ENCODE peak calls at places on chromosomes 11 and 22, in five cellular contexts. One of them, this sample, is unnamed.

GRCh38 chr11:107722671-107723070 is 10.8 kb upstream of the SLN start:
- DNase-seq in GM12878: no peak
- DNase-seq in SK-N-SH: no peak
- DNase-seq in GM12891: no peak
- DNase-seq in H1: no peak
- DNase-seq in this sample: no peak

GRCh38 chr11:131094828-131095227 is 178.5 kb upstream of the SNX19 start:
- DNase-seq in GM12878: no peak
- DNase-seq in SK-N-SH: no peak
- DNase-seq in GM12891: no peak
- DNase-seq in H1: no peak
- DNase-seq in this sample: no peak

GRCh38 chr11:94145431-94145830 is 16.8 kb downstream of the PANX1 start:
- DNase-seq in H1: no peak
- DNase-seq in SK-N-SH: no peak
- DNase-seq in GM12891: no peak
- DNase-seq in GM12878: no peak
- DNase-seq in this sample: no peak

GRCh38 chr11:111320728-111321568 is 22.6 kb downstream of the POU2AF3 start:
- DNase-seq in SK-N-SH: no peak
- DNase-seq in GM12878: no peak
- DNase-seq in H1: no peak
- DNase-seq in GM12891: no peak
- DNase-seq in this sample: no peak

GRCh38 chr22:26559961-26560575 is 29.9 kb downstream of the TPST2 start:
- DNase-seq in H1: no peak
- DNase-seq in GM12891: no peak
- DNase-seq in SK-N-SH: no peak
- DNase-seq in GM12878: no peak
- DNase-seq in this sample: no peak

GRCh38 chr22:49351761-49352221 is 475.9 kb downstream of the BRD1 start:
- DNase-seq in GM12891: no peak
- DNase-seq in SK-N-SH: peak; percentile 8
- DNase-seq in GM12878: no peak
- DNase-seq in H1: no peak
- DNase-seq in this sample: no peak

GRCh38 chr11:110991621-110992355 is 253.7 kb upstream of the POU2AF2 start:
- DNase-seq in GM12878: no peak
- DNase-seq in SK-N-SH: no peak
- DNase-seq in GM12891: no peak
- DNase-seq in H1: no peak
- DNase-seq in this sample: no peak

GRCh38 chr11:119144825-119145476 is 3.9 kb upstream of the ABCG4 start:
- DNase-seq in SK-N-SH: peak; percentile 93
- DNase-seq in GM12878: no peak
- DNase-seq in H1: no peak
- DNase-seq in GM12891: peak; percentile 66
- DNase-seq in this sample: peak; percentile 71

GRCh38 chr11:108117746-108118371 is 3.5 kb upstream of the ACAT1 start:
- DNase-seq in GM12891: no peak
- DNase-seq in H1: no peak
- DNase-seq in GM12878: no peak
- DNase-seq in SK-N-SH: peak; percentile 44
- DNase-seq in this sample: no peak

GRCh38 chr11:68020575-68020974 is 9.9 kb upstream of the NDUFS8 start:
- DNase-seq in GM12878: no peak
- DNase-seq in H1: no peak
- DNase-seq in GM12891: no peak
- DNase-seq in SK-N-SH: peak; percentile 82
- DNase-seq in this sample: no peak

GRCh38 chr22:40263191-40263590 is 83.1 kb upstream of the ADSL start:
- DNase-seq in GM12878: no peak
- DNase-seq in SK-N-SH: no peak
- DNase-seq in GM12891: peak; percentile 17
- DNase-seq in H1: no peak
- DNase-seq in this sample: no peak

GRCh38 chr11:15776387-15776786 is 580.0 kb downstream of the SOX6 start:
- DNase-seq in GM12878: no peak
- DNase-seq in SK-N-SH: peak; percentile 47
- DNase-seq in H1: no peak
- DNase-seq in GM12891: no peak
- DNase-seq in this sample: no peak

GRCh38 chr11:64238076-64238475 is 2.8 kb upstream of the FKBP2 start:
- DNase-seq in SK-N-SH: no peak
- DNase-seq in GM12891: no peak
- DNase-seq in GM12878: no peak
- DNase-seq in H1: no peak
- DNase-seq in this sample: no peak

GRCh38 chr11:106327134-106327533 is 249.7 kb downstream of the AASDHPPT start:
- DNase-seq in GM12878: no peak
- DNase-seq in GM12891: no peak
- DNase-seq in SK-N-SH: no peak
- DNase-seq in H1: peak; percentile 29
- DNase-seq in this sample: no peak

GRCh38 chr22:21073482-21073881 is 27.7 kb downstream of the LRRC74B start:
- DNase-seq in GM12878: no peak
- DNase-seq in GM12891: no peak
- DNase-seq in SK-N-SH: no peak
- DNase-seq in H1: no peak
- DNase-seq in this sample: no peak

GRCh38 chr11:111849631-111850030 is 21.8 kb downstream of the ALG9 start:
- DNase-seq in GM12878: no peak
- DNase-seq in H1: no peak
- DNase-seq in SK-N-SH: no peak
- DNase-seq in GM12891: no peak
- DNase-seq in this sample: no peak

GRCh38 chr11:12840871-12841516 is 166.8 kb downstream of the TEAD1 start:
- DNase-seq in H1: no peak
- DNase-seq in GM12878: no peak
- DNase-seq in SK-N-SH: peak; percentile 33
- DNase-seq in GM12891: no peak
- DNase-seq in this sample: no peak

GRCh38 chr11:95363710-95364109 is 132.7 kb upstream of the SESN3 start:
- DNase-seq in GM12891: no peak
- DNase-seq in SK-N-SH: no peak
- DNase-seq in GM12878: no peak
- DNase-seq in H1: no peak
- DNase-seq in this sample: no peak

GRCh38 chr11:126083829-126084607 is 21.4 kb upstream of the CDON start:
- DNase-seq in GM12878: no peak
- DNase-seq in H1: no peak
- DNase-seq in SK-N-SH: peak; percentile 51
- DNase-seq in GM12891: no peak
- DNase-seq in this sample: no peak

GRCh38 chr11:11777897-11778296 is 63.9 kb upstream of the USP47 start:
- DNase-seq in SK-N-SH: no peak
- DNase-seq in GM12878: no peak
- DNase-seq in GM12891: no peak
- DNase-seq in H1: no peak
- DNase-seq in this sample: no peak

GRCh38 chr11:66476173-66476840 is 3.9 kb upstream of the DPP3 start:
- DNase-seq in SK-N-SH: no peak
- DNase-seq in H1: no peak
- DNase-seq in GM12878: no peak
- DNase-seq in GM12891: no peak
- DNase-seq in this sample: no peak
- TF ChIP-seq TAF1 in SK-N-SH: no peak
- TF ChIP-seq TAF1 in H1: no peak
- TF ChIP-seq TAF1 in GM12878: no peak
- TF ChIP-seq TAF1 in GM12891: no peak
- TF ChIP-seq TAF1 in this sample: no peak

GRCh38 chr22:50485221-50486131 is 1.2 kb upstream of the MIOX start:
- DNase-seq in GM12891: no peak
- DNase-seq in SK-N-SH: no peak
- DNase-seq in GM12878: no peak
- DNase-seq in H1: no peak
- DNase-seq in this sample: no peak
- TF ChIP-seq POLR2AphosphoS5 in GM12891: no peak
- TF ChIP-seq POLR2AphosphoS5 in SK-N-SH: no peak
- TF ChIP-seq POLR2AphosphoS5 in GM12878: no peak
- TF ChIP-seq POLR2AphosphoS5 in H1: no peak
- TF ChIP-seq POLR2AphosphoS5 in this sample: no peak

DNA sequence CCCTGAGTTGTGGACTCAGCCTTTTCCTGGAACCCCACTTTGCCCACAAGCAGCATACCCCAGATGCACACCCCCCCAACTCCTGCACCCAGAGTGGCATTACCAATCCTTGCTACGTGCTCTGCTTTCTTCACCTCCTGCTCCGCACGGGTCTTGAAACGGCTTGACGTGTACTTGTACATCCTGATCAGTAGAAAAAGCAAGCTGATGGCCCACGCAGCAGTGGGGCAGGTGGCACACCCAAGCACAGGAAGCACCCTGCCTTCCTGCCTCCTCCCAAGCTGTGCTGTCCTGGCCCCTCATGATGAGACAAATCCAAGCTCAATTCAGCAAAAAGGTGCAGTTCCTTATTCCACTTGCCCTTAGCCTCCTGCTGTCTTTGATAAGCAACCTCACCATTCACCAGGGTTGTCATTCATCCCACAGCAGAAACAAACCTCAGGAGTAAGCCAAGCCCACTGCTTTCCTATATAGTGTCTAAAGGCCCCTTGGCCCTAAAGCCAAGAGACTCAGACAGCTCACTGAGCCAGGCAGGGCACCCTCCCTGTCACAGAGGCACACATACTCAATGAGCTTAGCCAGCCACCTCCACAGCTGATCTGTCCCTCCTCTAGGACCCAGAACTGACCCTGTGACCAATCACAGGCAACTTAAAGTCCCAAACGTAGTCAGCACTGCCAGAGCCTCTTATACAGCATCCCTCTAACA is 27.8 kb downstream of the MORC2 start:
- DNase-seq in SK-N-SH: no peak
- DNase-seq in GM12891: no peak
- DNase-seq in H1: no peak
- DNase-seq in GM12878: no peak
- DNase-seq in this sample: no peak
- TF ChIP-seq TAF1 in SK-N-SH: no peak
- TF ChIP-seq TAF1 in GM12891: no peak
- TF ChIP-seq TAF1 in H1: no peak
- TF ChIP-seq TAF1 in GM12878: no peak
- TF ChIP-seq TAF1 in this sample: no peak

DNA sequence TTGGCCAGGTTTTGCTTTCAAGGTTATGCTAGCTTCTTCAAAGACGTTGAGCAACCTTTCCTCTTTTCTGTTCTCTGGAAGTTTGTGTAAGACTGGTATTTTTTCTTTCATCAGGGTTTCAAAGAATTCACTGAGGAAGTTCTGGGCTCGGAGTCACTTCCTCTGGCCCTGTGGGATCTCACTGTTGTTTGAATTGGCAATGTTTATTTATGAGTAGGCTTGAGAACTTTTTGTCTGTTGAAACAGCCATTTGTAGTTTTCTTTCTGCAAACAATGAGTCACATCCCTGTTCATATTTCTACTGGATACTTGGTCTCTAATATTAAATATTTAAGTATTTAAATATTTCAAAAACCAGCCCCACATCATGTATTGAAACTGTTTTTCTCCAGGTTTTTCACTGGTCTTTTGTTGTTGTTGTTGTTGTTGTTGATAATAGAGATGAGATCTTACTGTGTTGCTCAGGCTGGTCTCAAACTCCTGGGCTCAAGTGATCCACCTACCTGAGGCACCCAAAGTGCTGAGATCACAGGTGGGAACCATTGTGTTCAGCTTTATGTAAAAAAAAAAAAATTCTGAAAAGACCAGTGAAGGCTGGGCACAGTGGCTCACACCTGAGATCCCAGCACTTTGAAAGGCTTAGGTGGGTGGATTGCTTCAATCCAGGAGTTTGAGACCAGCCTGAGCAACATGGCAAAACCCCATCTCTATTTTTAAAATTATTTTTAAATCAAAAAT is 26.9 kb downstream of the SUSD2 start:
- DNase-seq in SK-N-SH: peak; percentile 2
- DNase-seq in GM12891: no peak
- DNase-seq in H1: no peak
- DNase-seq in GM12878: no peak
- DNase-seq in this sample: no peak
- TF ChIP-seq POLR2AphosphoS5 in SK-N-SH: peak; percentile 62
- TF ChIP-seq POLR2AphosphoS5 in GM12891: no peak
- TF ChIP-seq POLR2AphosphoS5 in H1: no peak
- TF ChIP-seq POLR2AphosphoS5 in GM12878: no peak
- TF ChIP-seq POLR2AphosphoS5 in this sample: no peak

GRCh38 chr22:42662114-42663021 is 13.2 kb upstream of the CYB5R3 start:
- DNase-seq in SK-N-SH: peak; percentile 88
- DNase-seq in GM12878: no peak
- DNase-seq in H1: no peak
- DNase-seq in GM12891: peak; percentile 70
- DNase-seq in this sample: peak; percentile 86
- TF ChIP-seq TAF1 in SK-N-SH: no peak
- TF ChIP-seq TAF1 in GM12878: no peak
- TF ChIP-seq TAF1 in H1: no peak
- TF ChIP-seq TAF1 in GM12891: no peak
- TF ChIP-seq TAF1 in this sample: no peak

GRCh38 chr11:2699531-2700414 is at the start of gene KCNQ1OT1:
- DNase-seq in SK-N-SH: peak; percentile 94
- DNase-seq in GM12891: peak; percentile 92
- DNase-seq in H1: peak; percentile 68
- DNase-seq in GM12878: peak; percentile 86
- DNase-seq in this sample: peak; percentile 94
- TF ChIP-seq POLR2AphosphoS5 in SK-N-SH: peak; percentile 94
- TF ChIP-seq POLR2AphosphoS5 in GM12891: peak; percentile 98
- TF ChIP-seq POLR2AphosphoS5 in H1: peak; percentile 88
- TF ChIP-seq POLR2AphosphoS5 in GM12878: peak; percentile 99
- TF ChIP-seq POLR2AphosphoS5 in this sample: peak; percentile 98

DNA sequence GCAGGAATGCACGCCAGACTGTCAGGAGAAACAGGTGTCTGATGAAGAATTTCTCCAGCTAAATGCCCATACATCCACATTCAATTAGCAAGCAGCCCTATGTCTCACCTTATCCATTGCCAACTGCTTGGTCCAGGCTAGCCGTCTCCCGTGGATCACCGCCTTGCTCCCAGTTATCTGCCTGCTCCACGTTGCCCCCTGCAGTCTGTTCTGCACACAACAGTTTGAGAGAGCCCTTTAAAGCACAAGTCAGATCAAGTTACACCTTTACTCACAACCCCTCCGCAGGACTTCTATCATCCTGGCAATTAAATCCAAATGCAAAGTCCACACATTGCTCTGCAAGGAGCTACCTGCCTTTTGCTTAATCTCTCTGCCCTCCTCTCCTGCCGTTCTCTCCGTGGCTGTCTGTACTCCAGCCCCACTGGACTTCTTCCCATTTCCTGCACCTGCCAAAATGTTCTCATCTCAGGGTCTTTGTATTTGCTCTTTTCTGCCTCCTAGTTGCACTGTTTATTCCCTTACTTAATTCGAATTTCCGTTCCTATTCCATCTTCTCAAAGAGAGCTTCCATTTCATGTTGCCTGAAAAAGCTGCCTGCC is 185.3 kb upstream of the LARGE1 start:
- DNase-seq in GM12891: no peak
- DNase-seq in H1: peak; percentile 51
- DNase-seq in GM12878: no peak
- DNase-seq in SK-N-SH: peak; percentile 40
- DNase-seq in this sample: no peak
- TF ChIP-seq TAF1 in GM12891: no peak
- TF ChIP-seq TAF1 in H1: no peak
- TF ChIP-seq TAF1 in GM12878: no peak
- TF ChIP-seq TAF1 in SK-N-SH: no peak
- TF ChIP-seq TAF1 in this sample: no peak

GRCh38 chr22:38490915-38491314 is 15.2 kb downstream of the DDX17 start:
- DNase-seq in GM12891: no peak
- DNase-seq in SK-N-SH: no peak
- DNase-seq in GM12878: no peak
- DNase-seq in H1: no peak
- DNase-seq in this sample: no peak
- TF ChIP-seq POLR2AphosphoS5 in GM12891: no peak
- TF ChIP-seq POLR2AphosphoS5 in SK-N-SH: no peak
- TF ChIP-seq POLR2AphosphoS5 in GM12878: no peak
- TF ChIP-seq POLR2AphosphoS5 in H1: no peak
- TF ChIP-seq POLR2AphosphoS5 in this sample: no peak